ENCODE peak calls at places on chromosomes 6 and 20, in four cellular contexts. H is K562, C is H1, V is GM12878. G is an unnamed sample.

GRCh38 chr6:46032112-46032998 is 16.7 kb upstream of the CLIC5 start:
- DNase-seq in H (no peak), C (no peak), V (no peak), G (no peak)

GRCh38 chr6:72553531-72554202 is 68.2 kb upstream of the KCNQ5 start:
- DNase-seq in H (peak), C (no peak), V (no peak), G (no peak)

GRCh38 chr20:22962567-22963439 is 72.3 kb upstream of the SSTR4 start:
- DNase-seq in H (no peak), C (no peak), V (no peak), G (no peak)

GRCh38 chr20:45359406-45360148 is 3.4 kb upstream of the SYS1 start:
- DNase-seq in H (no peak), C (no peak), V (no peak), G (no peak)

GRCh38 chr6:78947962-78948361 is 80.6 kb downstream of the IRAK1BP1 start:
- DNase-seq in H (no peak), C (no peak), V (no peak), G (no peak)

GRCh38 chr20:45318386-45318939 is 10.4 kb upstream of the MATN4 start:
- DNase-seq in H (no peak), C (no peak), V (no peak), G (no peak)

GRCh38 chr6:139748353-139749146 is 374.1 kb upstream of the CITED2 start:
- DNase-seq in H (peak), C (no peak), V (no peak), G (no peak)

GRCh38 chr6:152360016-152360415 is 277.1 kb downstream of the SYNE1 start:
- DNase-seq in H (no peak), C (no peak), V (no peak), G (no peak)

GRCh38 chr6:145209312-145209711 is 526.0 kb downstream of the EPM2A start:
- DNase-seq in H (no peak), C (no peak), V (no peak), G (no peak)

GRCh38 chr6:89829591-89830384 is at the start of gene CASP8AP2:
- DNase-seq in H (peak), C (peak), V (peak), G (peak)

GRCh38 chr20:17453592-17453991 is 77.6 kb downstream of the BFSP1 start:
- DNase-seq in H (no peak), C (no peak), V (no peak), G (no peak)

GRCh38 chr6:13398081-13398406 is 69.7 kb upstream of the TBC1D7 start:
- DNase-seq in H (no peak), C (no peak), V (no peak), G (no peak)

GRCh38 chr6:116217069-116217468 is 36.8 kb downstream of the TSPYL4 start:
- DNase-seq in H (peak), C (no peak), V (no peak), G (peak)

GRCh38 chr6:113190170-113190569 is 667.0 kb upstream of the MARCKS start:
- DNase-seq in H (no peak), C (no peak), V (no peak), G (peak)

GRCh38 chr6:17964633-17965032 is 22.8 kb downstream of the KIF13A start:
- DNase-seq in H (no peak), C (no peak), V (no peak), G (no peak)

GRCh38 chr6:46983007-46983411 is 59.1 kb downstream of the ADGRF1 start:
- DNase-seq in H (no peak), C (no peak), V (no peak), G (no peak)

GRCh38 chr20:37511605-37512275 is 9.3 kb upstream of the NNAT start:
- DNase-seq in H (no peak), C (no peak), V (no peak), G (no peak)

DNA sequence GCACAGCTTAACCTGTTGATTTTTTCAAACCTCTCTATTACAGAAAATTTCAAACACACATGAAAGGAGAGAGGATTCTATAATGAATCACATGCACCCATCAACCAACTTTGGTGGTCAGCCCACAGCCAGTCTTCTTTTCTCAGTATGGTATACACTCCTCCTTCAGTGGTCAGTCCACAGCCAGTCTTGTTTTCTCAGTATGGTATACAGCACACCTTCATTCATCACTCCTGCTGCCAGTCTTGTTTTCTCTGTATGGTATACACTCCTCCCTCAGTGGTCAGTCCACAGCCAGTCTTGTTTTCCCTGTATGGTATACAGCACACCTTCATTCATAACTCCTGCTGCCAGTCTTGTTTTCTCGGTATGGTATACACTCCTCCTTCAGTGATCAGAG is 67.8 kb downstream of the SYNDIG1 start:
- DNase-seq in H (no peak), C (no peak), V (no peak), G (no peak)
- TF ChIP-seq EGR1 in H (no peak), C (no peak), V (no peak), G (no peak)

DNA sequence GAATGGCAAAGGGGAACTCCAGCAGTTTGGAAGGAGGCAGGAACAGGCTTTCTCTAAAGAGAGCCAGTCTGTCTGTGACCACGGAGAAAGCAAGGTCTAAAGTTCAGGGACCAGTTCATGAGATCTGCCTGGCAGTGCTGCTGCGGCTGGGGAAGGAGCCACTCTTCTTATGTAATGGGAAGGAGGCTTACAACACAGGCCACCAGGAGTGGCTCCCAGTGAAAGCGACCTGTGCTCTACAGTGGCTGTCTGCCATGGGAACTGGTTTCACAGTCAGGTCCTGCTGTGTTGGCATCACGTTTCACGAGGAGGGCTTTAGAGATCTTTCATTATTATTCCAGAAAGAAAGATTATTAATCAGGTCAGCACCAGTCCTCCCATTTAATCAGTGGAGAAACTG is 291.9 kb upstream of the PRDM1 start:
- DNase-seq in H (no peak), C (peak), V (no peak), G (no peak)
- TF ChIP-seq EGR1 in H (no peak), C (no peak), V (no peak), G (no peak)

DNA sequence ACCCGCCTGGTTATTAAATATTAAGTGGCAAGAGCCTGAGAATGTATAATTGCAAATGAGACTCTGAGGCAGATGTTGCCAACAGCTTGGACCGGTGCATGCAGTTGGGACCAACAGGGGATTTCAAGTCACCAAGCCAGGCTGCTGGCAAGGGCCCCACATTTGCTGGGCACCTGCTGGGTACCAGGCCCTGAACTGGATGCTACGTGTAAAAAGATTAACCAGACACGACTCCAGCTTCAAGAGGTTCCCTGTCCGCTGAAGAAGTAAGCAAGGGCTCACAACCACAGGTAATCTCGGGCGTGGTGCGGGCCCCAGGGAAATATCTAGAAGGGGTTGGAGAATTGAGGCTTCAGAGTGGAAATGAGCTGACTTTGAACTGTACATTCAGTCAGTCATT is 13.2 kb upstream of the SIRPA start:
- DNase-seq in H (no peak), C (no peak), V (no peak), G (no peak)
- TF ChIP-seq EGR1 in H (no peak), C (no peak), V (no peak), G (no peak)

DNA sequence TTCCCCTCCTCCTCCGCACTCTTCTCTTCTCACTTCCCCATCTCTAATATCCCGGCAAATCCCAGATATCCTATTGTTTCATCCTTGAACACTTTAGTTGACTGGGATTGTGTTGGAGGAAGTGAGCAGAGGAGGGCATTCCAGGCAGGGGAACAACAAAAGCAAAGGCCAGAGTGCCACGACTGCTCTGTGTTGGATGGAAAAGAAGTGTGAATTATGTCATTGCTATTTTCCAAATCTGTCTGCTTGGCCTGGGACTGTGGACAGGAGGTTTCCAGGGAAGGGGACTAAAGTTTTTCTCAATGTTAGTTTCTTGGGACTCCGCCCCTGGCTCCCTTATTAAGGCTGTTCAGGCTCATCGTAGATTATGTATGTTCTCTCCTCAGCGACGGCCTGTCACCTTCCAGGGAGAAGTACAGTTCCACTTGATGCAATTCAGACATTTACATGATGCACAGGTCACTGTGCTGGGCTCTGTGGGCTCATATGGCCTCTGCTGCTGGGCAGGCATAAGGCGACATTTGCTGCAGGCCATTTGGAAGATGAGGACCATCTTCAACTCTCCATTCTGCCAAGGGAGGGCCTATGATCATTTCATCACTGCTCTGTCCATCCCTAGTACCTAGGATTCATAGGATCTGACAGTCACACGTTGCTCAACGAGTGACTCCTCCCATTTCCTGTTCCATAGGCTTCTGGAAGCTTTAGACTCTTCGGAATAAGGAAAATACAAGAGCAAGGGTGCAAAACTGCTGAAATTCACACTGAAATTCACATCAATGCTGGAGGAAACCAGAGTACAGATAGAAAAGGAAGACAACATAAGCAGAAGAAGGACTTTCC is 99.1 kb upstream of the KCNK16 start:
- DNase-seq in H (no peak), C (no peak), V (no peak), G (no peak)
- TF ChIP-seq EGR1 in H (no peak), C (no peak), V (no peak), G (no peak)

GRCh38 chr6:38676974-38677544 is 25.9 kb downstream of the GLO1 start:
- DNase-seq in H (no peak), C (no peak), V (no peak), G (no peak)
- TF ChIP-seq EGR1 in H (no peak), C (no peak), V (no peak), G (no peak)

GRCh38 chr6:42979523-42980177 is 669 bp upstream of the PEX6 start:
- DNase-seq in H (peak), C (no peak), V (no peak), G (no peak)

GRCh38 chr6:42974919-42975505 is 4.0 kb downstream of the PEX6 start:
- DNase-seq in H (no peak), C (no peak), V (no peak), G (no peak)

GRCh38 chr6:42981866-42982265 is 2.5 kb upstream of the PPP2R5D start:
- DNase-seq in H (no peak), C (no peak), V (no peak), G (no peak)

GRCh38 chr6:42978793-42979522 is at the start of gene PEX6:
- DNase-seq in H (peak), C (peak), V (peak), G (peak)

GRCh38 chr6:42978487-42978792 is 541 bp downstream of the PEX6 start:
- DNase-seq in H (peak), C (peak), V (no peak), G (no peak)
- TF ChIP-seq EGR1 in H (peak), C (no peak), V (no peak), G (no peak)

GRCh38 chr6:128461517-128461916 is 58.9 kb downstream of the PTPRK start:
- DNase-seq in H (no peak), C (no peak), V (no peak), G (no peak)
- TF ChIP-seq EGR1 in H (no peak), C (no peak), V (no peak), G (no peak)

DNA sequence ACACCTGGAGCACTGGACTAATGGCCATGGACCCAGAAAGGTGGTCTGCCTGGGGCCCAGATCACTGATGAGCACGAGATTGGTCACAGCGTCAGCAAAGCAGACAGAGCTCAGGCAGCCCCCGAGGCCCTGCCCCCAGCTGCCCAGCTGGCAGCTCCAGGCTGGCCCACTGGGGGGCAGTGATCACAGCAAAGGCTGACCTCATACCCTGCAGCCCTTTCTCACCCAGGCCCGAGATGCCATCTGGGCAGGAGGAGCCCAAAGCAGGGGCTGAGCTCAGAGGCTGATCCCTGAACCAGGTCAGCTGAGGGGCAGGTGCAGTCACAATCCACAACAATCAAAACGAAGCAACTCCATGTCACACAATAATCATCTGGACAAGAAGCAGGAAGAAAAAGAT is 4.1 kb downstream of the MAP1LC3A start:
- DNase-seq in H (no peak), C (peak), V (no peak), G (no peak)
- TF ChIP-seq EGR1 in H (no peak), C (no peak), V (no peak), G (no peak)

GRCh38 chr20:56414842-56415765 is 3.0 kb downstream of the CASS4 start:
- DNase-seq in H (peak), C (no peak), V (no peak), G (no peak)
- TF ChIP-seq EGR1 in H (peak), C (no peak), V (no peak), G (no peak)

GRCh38 chr6:1950631-1951030 is 294.8 kb downstream of the GMDS start:
- DNase-seq in H (no peak), C (no peak), V (no peak), G (no peak)
- TF ChIP-seq EGR1 in H (no peak), C (no peak), V (no peak), G (no peak)

G was measured in HCT116.